ENCODE peak calls at places on chromosomes 6 and 20, in five cellular contexts. One of them, this sample, is unnamed.

GRCh38 chr20:19737025-19737424 is 21.0 kb upstream of the RIN2 start:
- DNase-seq in Caco-2: no peak
- DNase-seq in OCI-LY7: no peak
- DNase-seq in left ventricle myocardium inferior: no peak
- DNase-seq in fibroblast of mammary gland: peak; percentile 86
- DNase-seq in this sample: peak; percentile 24

GRCh38 chr6:75493400-75494064 is at the start of gene FILIP1:
- DNase-seq in Caco-2: no peak
- DNase-seq in OCI-LY7: no peak
- DNase-seq in left ventricle myocardium inferior: peak; percentile 59
- DNase-seq in fibroblast of mammary gland: peak; percentile 40
- DNase-seq in this sample: no peak

GRCh38 chr20:59993736-59994484 is 35.7 kb downstream of the CDH26 start:
- DNase-seq in Caco-2: no peak
- DNase-seq in OCI-LY7: no peak
- DNase-seq in left ventricle myocardium inferior: no peak
- DNase-seq in fibroblast of mammary gland: no peak
- DNase-seq in this sample: no peak

GRCh38 chr20:25195962-25196700 is 619 bp downstream of the ENTPD6 start:
- DNase-seq in Caco-2: peak; percentile 66
- DNase-seq in OCI-LY7: no peak
- DNase-seq in left ventricle myocardium inferior: no peak
- DNase-seq in fibroblast of mammary gland: no peak
- DNase-seq in this sample: peak; percentile 6

GRCh38 chr20:37396520-37397075 is 50.7 kb downstream of the SRC start:
- DNase-seq in Caco-2: peak; percentile 61
- DNase-seq in OCI-LY7: no peak
- DNase-seq in left ventricle myocardium inferior: no peak
- DNase-seq in fibroblast of mammary gland: no peak
- DNase-seq in this sample: no peak

GRCh38 chr6:11083956-11084355 is 9.7 kb upstream of the SMIM13 start:
- DNase-seq in Caco-2: no peak
- DNase-seq in OCI-LY7: no peak
- DNase-seq in left ventricle myocardium inferior: no peak
- DNase-seq in fibroblast of mammary gland: no peak
- DNase-seq in this sample: no peak

GRCh38 chr6:132768051-132768517 is 10.4 kb upstream of the VNN2 start:
- DNase-seq in Caco-2: peak; percentile 44
- DNase-seq in OCI-LY7: peak; percentile 59
- DNase-seq in left ventricle myocardium inferior: peak; percentile 16
- DNase-seq in fibroblast of mammary gland: peak; percentile 10
- DNase-seq in this sample: peak; percentile 36

GRCh38 chr20:44955270-44955669 is 4.9 kb downstream of the TOMM34 start:
- DNase-seq in Caco-2: no peak
- DNase-seq in OCI-LY7: no peak
- DNase-seq in left ventricle myocardium inferior: no peak
- DNase-seq in fibroblast of mammary gland: no peak
- DNase-seq in this sample: no peak

GRCh38 chr6:105545947-105546710 is 143.2 kb upstream of the PREP start:
- DNase-seq in Caco-2: no peak
- DNase-seq in OCI-LY7: no peak
- DNase-seq in left ventricle myocardium inferior: no peak
- DNase-seq in fibroblast of mammary gland: peak; percentile 98
- DNase-seq in this sample: peak; percentile 82

GRCh38 chr20:16205505-16205904 is 367.7 kb downstream of the KIF16B start:
- DNase-seq in Caco-2: no peak
- DNase-seq in OCI-LY7: no peak
- DNase-seq in left ventricle myocardium inferior: no peak
- DNase-seq in fibroblast of mammary gland: no peak
- DNase-seq in this sample: no peak

GRCh38 chr6:35385457-35386202 is 43.3 kb downstream of the PPARD start:
- DNase-seq in Caco-2: no peak
- DNase-seq in OCI-LY7: no peak
- DNase-seq in left ventricle myocardium inferior: peak; percentile 19
- DNase-seq in fibroblast of mammary gland: peak; percentile 42
- DNase-seq in this sample: peak; percentile 53

GRCh38 chr20:50296450-50297375 is 106.1 kb downstream of the CEBPB start:
- DNase-seq in Caco-2: no peak
- DNase-seq in OCI-LY7: no peak
- DNase-seq in left ventricle myocardium inferior: no peak
- DNase-seq in fibroblast of mammary gland: peak; percentile 51
- DNase-seq in this sample: no peak

DNA sequence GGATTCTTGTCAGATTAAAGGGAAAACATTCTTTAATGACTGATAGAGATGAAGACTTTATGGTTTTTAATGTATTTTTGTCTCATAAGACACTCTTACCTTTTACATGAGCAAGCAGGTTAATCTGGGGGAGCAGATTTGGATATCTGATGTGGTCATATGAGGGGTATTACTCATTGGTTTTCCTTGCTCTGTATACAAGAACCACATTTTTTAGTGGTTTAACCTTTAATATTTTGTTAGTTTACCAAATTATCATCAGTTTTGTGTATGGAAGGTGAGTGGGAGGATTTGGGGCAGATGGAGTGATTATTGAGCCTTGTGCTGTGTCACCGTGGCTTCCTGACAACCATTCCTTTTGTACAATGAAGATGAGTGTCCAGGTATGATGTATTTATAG is 112.9 kb downstream of the FIG4 start:
- DNase-seq in Caco-2: no peak
- DNase-seq in OCI-LY7: no peak
- DNase-seq in left ventricle myocardium inferior: no peak
- DNase-seq in fibroblast of mammary gland: no peak
- DNase-seq in this sample: no peak
- TF ChIP-seq CTCF in Caco-2: no peak
- TF ChIP-seq CTCF in OCI-LY7: no peak
- TF ChIP-seq CTCF in left ventricle myocardium inferior: no peak
- TF ChIP-seq CTCF in fibroblast of mammary gland: no peak
- TF ChIP-seq CTCF in this sample: no peak

GRCh38 chr6:42726026-42726425 is 3.6 kb upstream of the PRPH2 start:
- DNase-seq in Caco-2: no peak
- DNase-seq in OCI-LY7: no peak
- DNase-seq in left ventricle myocardium inferior: no peak
- DNase-seq in fibroblast of mammary gland: no peak
- DNase-seq in this sample: no peak
- TF ChIP-seq CTCF in Caco-2: no peak
- TF ChIP-seq CTCF in OCI-LY7: no peak
- TF ChIP-seq CTCF in left ventricle myocardium inferior: no peak
- TF ChIP-seq CTCF in fibroblast of mammary gland: no peak
- TF ChIP-seq CTCF in this sample: no peak

DNA sequence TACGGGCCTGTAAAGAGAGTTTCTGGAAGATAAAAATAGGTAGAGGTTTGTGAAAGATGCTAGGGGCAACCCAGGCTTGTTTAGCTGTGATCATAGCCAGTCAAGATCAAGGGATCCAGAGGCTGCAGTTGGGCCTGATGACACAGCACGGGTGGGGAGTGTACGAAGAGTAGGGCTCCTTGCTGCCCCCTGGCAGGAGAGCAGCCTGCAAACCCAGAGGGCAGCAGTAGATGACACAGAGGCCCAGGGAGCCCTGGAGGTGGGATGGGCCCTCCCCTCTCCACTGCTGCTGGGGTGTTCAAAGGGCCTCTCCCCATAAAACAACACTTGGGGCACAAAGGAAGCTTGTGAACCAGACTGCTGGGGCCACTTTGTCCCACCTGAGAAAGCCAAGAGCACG is 47.2 kb downstream of the VEGFA start:
- DNase-seq in Caco-2: peak; percentile 66
- DNase-seq in OCI-LY7: peak; percentile 42
- DNase-seq in left ventricle myocardium inferior: peak; percentile 52
- DNase-seq in fibroblast of mammary gland: peak; percentile 36
- DNase-seq in this sample: peak; percentile 27
- TF ChIP-seq CTCF in Caco-2: peak; percentile 80
- TF ChIP-seq CTCF in OCI-LY7: peak; percentile 64
- TF ChIP-seq CTCF in left ventricle myocardium inferior: peak; percentile 64
- TF ChIP-seq CTCF in fibroblast of mammary gland: peak; percentile 40
- TF ChIP-seq CTCF in this sample: peak; percentile 54

GRCh38 chr20:43516251-43516824 is 8.8 kb downstream of the L3MBTL1 start:
- DNase-seq in Caco-2: no peak
- DNase-seq in OCI-LY7: no peak
- DNase-seq in left ventricle myocardium inferior: no peak
- DNase-seq in fibroblast of mammary gland: no peak
- DNase-seq in this sample: no peak

GRCh38 chr20:43513298-43514061 is 6.0 kb downstream of the L3MBTL1 start:
- DNase-seq in Caco-2: no peak
- DNase-seq in OCI-LY7: no peak
- DNase-seq in left ventricle myocardium inferior: no peak
- DNase-seq in fibroblast of mammary gland: no peak
- DNase-seq in this sample: no peak

GRCh38 chr20:43515628-43516027 is 8.1 kb downstream of the L3MBTL1 start:
- DNase-seq in Caco-2: no peak
- DNase-seq in OCI-LY7: peak; percentile 7
- DNase-seq in left ventricle myocardium inferior: no peak
- DNase-seq in fibroblast of mammary gland: no peak
- DNase-seq in this sample: no peak

GRCh38 chr20:43511879-43512278 is 4.4 kb downstream of the L3MBTL1 start:
- DNase-seq in Caco-2: no peak
- DNase-seq in OCI-LY7: no peak
- DNase-seq in left ventricle myocardium inferior: no peak
- DNase-seq in fibroblast of mammary gland: no peak
- DNase-seq in this sample: no peak

GRCh38 chr20:43514062-43514971 is 6.8 kb downstream of the L3MBTL1 start:
- DNase-seq in Caco-2: peak; percentile 98
- DNase-seq in OCI-LY7: peak; percentile 99
- DNase-seq in left ventricle myocardium inferior: peak; percentile 95
- DNase-seq in fibroblast of mammary gland: peak; percentile 97
- DNase-seq in this sample: peak; percentile 96
- TF ChIP-seq CTCF in Caco-2: peak; percentile 43
- TF ChIP-seq CTCF in OCI-LY7: peak; percentile 60
- TF ChIP-seq CTCF in left ventricle myocardium inferior: peak; percentile 43
- TF ChIP-seq CTCF in fibroblast of mammary gland: peak; percentile 18
- TF ChIP-seq CTCF in this sample: peak; percentile 51

DNA sequence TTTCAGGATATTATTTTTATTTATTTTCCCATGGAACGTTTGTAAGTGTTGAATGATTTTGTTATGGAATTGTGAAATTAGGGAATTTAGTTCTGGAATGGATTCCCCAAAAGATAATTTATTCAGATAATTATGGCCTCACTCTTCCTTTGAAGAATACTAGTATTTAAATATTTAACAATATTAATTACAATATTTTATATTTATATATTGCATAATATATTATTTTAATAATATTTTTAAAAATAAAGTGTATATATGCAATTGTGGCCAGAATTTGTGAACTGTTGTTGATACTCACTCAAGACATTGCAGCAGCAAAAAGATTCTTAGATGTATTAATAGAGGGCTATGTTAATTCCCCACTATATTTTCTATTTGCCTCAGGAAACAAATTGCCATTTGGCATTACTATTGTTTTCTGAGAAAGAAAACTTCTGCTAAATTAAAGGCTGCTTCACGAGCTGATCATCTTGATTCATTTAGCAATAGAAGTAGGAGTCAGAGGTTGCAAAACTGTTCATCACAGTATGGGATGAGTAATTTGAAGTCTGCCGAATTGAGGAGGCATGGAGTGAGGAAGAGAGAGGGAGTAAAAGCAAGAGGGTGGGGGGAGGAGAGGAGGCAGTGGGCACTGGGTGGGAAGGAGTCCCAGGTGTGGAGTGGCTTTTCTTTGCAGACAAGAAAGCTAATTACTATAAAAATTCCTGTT is 729.2 kb downstream of the DHX35 start:
- DNase-seq in Caco-2: no peak
- DNase-seq in OCI-LY7: no peak
- DNase-seq in left ventricle myocardium inferior: no peak
- DNase-seq in fibroblast of mammary gland: peak; percentile 68
- DNase-seq in this sample: no peak
- TF ChIP-seq CTCF in Caco-2: no peak
- TF ChIP-seq CTCF in OCI-LY7: no peak
- TF ChIP-seq CTCF in left ventricle myocardium inferior: no peak
- TF ChIP-seq CTCF in fibroblast of mammary gland: no peak
- TF ChIP-seq CTCF in this sample: no peak

This sample was measured in HFFc6.